ENCODE peak calls at places on chromosomes 4 and X, in six cellular contexts. D is nucleus accumbens, A is T-helper 2 cell, S is M059J, N is esophagus squamous epithelium, V is NCI-H510A treated with DMSO at 0.1 percent for 48 hours. C is an unnamed sample.

GRCh38 chr4:42464550-42465124 is 67.3 kb downstream of the SHISA3 start:
- DNase-seq in D (no peak), N (no peak), V (no peak), S (peak; percentile 29), A (no peak), C (no peak)

GRCh38 chrX:112704226-112704625 is 24.5 kb upstream of the LHFPL1 start:
- DNase-seq in D (peak; percentile 28), V (no peak), S (no peak), A (no peak), N (no peak), C (no peak)

GRCh38 chr4:166144607-166145006 is 271.6 kb downstream of the TLL1 start:
- DNase-seq in S (peak; percentile 75), A (no peak), N (no peak), D (no peak), V (no peak), C (no peak)

GRCh38 chr4:116501954-116502353 is 583.4 kb downstream of the TRAM1L1 start:
- DNase-seq in A (no peak), S (peak; percentile 2), V (no peak), D (no peak), N (no peak), C (no peak)

GRCh38 chr4:173273956-173274355 is 60.2 kb downstream of the HMGB2 start:
- DNase-seq in V (no peak), D (no peak), S (no peak), N (no peak), A (no peak), C (no peak)

GRCh38 chrX:103791233-103791632 is 14.6 kb downstream of the PLP1 start:
- DNase-seq in V (no peak), S (peak; percentile 26), A (no peak), D (no peak), N (no peak), C (no peak)

GRCh38 chrX:50111762-50112161 is 89.0 kb downstream of the AKAP4 start:
- DNase-seq in A (no peak), N (no peak), D (no peak), V (no peak), S (no peak), C (no peak)

GRCh38 chrX:39518451-39519212 is 579.1 kb downstream of the BCOR start:
- DNase-seq in S (peak; percentile 2), D (no peak), N (no peak), A (no peak), V (no peak), C (peak; percentile 72)

GRCh38 chrX:65690057-65690855 is 22.8 kb downstream of the MSN start:
- DNase-seq in S (peak; percentile 95), D (no peak), V (no peak), N (no peak), A (no peak), C (peak; percentile 72)

GRCh38 chr4:26330946-26331345 is 10.1 kb downstream of the RBPJ start:
- DNase-seq in D (no peak), A (no peak), N (no peak), V (peak; percentile 78), S (no peak), C (no peak)

GRCh38 chr4:26893491-26893890 is 32.9 kb downstream of the STIM2 start:
- DNase-seq in D (no peak), S (no peak), A (no peak), N (no peak), V (no peak), C (no peak)